ENCODE peak calls at places on chromosomes 3 and 15, in eight cellular contexts. One of them, this sample, is unnamed.

GRCh38 chr15:79474252-79474651 is 42.1 kb downstream of the MINAR1 start:
- DNase-seq in GM12878: no peak
- DNase-seq in GM23338: no peak
- DNase-seq in HCT116: no peak
- DNase-seq in K562: no peak
- DNase-seq in endothelial cell of umbilical vein: no peak
- DNase-seq in HepG2: no peak
- DNase-seq in H1: no peak
- DNase-seq in this sample: no peak

GRCh38 chr3:124168271-124168670 is 176.3 kb upstream of the ROPN1 start:
- DNase-seq in GM12878: no peak
- DNase-seq in GM23338: no peak
- DNase-seq in HCT116: no peak
- DNase-seq in K562: no peak
- DNase-seq in endothelial cell of umbilical vein: peak
- DNase-seq in HepG2: no peak
- DNase-seq in H1: no peak
- DNase-seq in this sample: no peak

GRCh38 chr3:3605181-3605580 is 194.1 kb upstream of the LRRN1 start:
- DNase-seq in GM12878: no peak
- DNase-seq in GM23338: no peak
- DNase-seq in HCT116: no peak
- DNase-seq in K562: no peak
- DNase-seq in endothelial cell of umbilical vein: no peak
- DNase-seq in HepG2: no peak
- DNase-seq in H1: no peak
- DNase-seq in this sample: no peak

GRCh38 chr3:60000311-60001105 is 950.7 kb upstream of the CFAP20DC start:
- DNase-seq in GM12878: no peak
- DNase-seq in GM23338: no peak
- DNase-seq in HCT116: no peak
- DNase-seq in K562: no peak
- DNase-seq in endothelial cell of umbilical vein: no peak
- DNase-seq in HepG2: no peak
- DNase-seq in H1: no peak
- DNase-seq in this sample: no peak

GRCh38 chr3:100042577-100042981 is 71.7 kb downstream of the FILIP1L start:
- DNase-seq in GM12878: no peak
- DNase-seq in GM23338: no peak
- DNase-seq in HCT116: no peak
- DNase-seq in K562: no peak
- DNase-seq in endothelial cell of umbilical vein: no peak
- DNase-seq in HepG2: no peak
- DNase-seq in H1: no peak
- DNase-seq in this sample: no peak

GRCh38 chr3:45180051-45180450 is 33.9 kb upstream of the CDCP1 start:
- DNase-seq in GM12878: no peak
- DNase-seq in GM23338: no peak
- DNase-seq in HCT116: no peak
- DNase-seq in K562: no peak
- DNase-seq in endothelial cell of umbilical vein: no peak
- DNase-seq in HepG2: no peak
- DNase-seq in H1: no peak
- DNase-seq in this sample: no peak

GRCh38 chr3:4837405-4837804 is 141.8 kb upstream of the BHLHE40 start:
- DNase-seq in GM12878: no peak
- DNase-seq in GM23338: no peak
- DNase-seq in HCT116: no peak
- DNase-seq in K562: no peak
- DNase-seq in endothelial cell of umbilical vein: no peak
- DNase-seq in HepG2: no peak
- DNase-seq in H1: no peak
- DNase-seq in this sample: no peak

GRCh38 chr3:14267976-14268375 is 89.4 kb downstream of the LSM3 start:
- DNase-seq in GM12878: no peak
- DNase-seq in GM23338: no peak
- DNase-seq in HCT116: no peak
- DNase-seq in K562: no peak
- DNase-seq in endothelial cell of umbilical vein: no peak
- DNase-seq in HepG2: no peak
- DNase-seq in H1: no peak
- DNase-seq in this sample: no peak

GRCh38 chr3:15974647-15975046 is 176.9 kb upstream of the ANKRD28 start:
- DNase-seq in GM12878: no peak
- DNase-seq in GM23338: peak
- DNase-seq in HCT116: no peak
- DNase-seq in K562: peak
- DNase-seq in endothelial cell of umbilical vein: no peak
- DNase-seq in HepG2: no peak
- DNase-seq in H1: peak
- DNase-seq in this sample: no peak

GRCh38 chr15:66774001-66774814 is 72.2 kb downstream of the SMAD6 start:
- DNase-seq in GM12878: no peak
- DNase-seq in GM23338: peak
- DNase-seq in HCT116: peak
- DNase-seq in K562: peak
- DNase-seq in endothelial cell of umbilical vein: peak
- DNase-seq in HepG2: peak
- DNase-seq in H1: peak
- DNase-seq in this sample: no peak

GRCh38 chr3:183185696-183186095 is 23.2 kb upstream of the LAMP3 start:
- DNase-seq in GM12878: peak
- DNase-seq in GM23338: no peak
- DNase-seq in HCT116: no peak
- DNase-seq in K562: no peak
- DNase-seq in endothelial cell of umbilical vein: peak
- DNase-seq in HepG2: no peak
- DNase-seq in H1: no peak
- DNase-seq in this sample: no peak

GRCh38 chr3:112035241-112035640 is 705 bp downstream of the TMPRSS7 start:
- DNase-seq in GM12878: no peak
- DNase-seq in GM23338: no peak
- DNase-seq in HCT116: no peak
- DNase-seq in K562: no peak
- DNase-seq in endothelial cell of umbilical vein: no peak
- DNase-seq in HepG2: no peak
- DNase-seq in H1: no peak
- DNase-seq in this sample: no peak

GRCh38 chr15:98437752-98438151 is 210.6 kb upstream of the IGF1R start:
- DNase-seq in GM12878: no peak
- DNase-seq in GM23338: no peak
- DNase-seq in HCT116: no peak
- DNase-seq in K562: no peak
- DNase-seq in endothelial cell of umbilical vein: no peak
- DNase-seq in HepG2: no peak
- DNase-seq in H1: no peak
- DNase-seq in this sample: no peak

GRCh38 chr3:6449099-6449498 is 411.8 kb upstream of the GRM7 start:
- DNase-seq in GM12878: no peak
- DNase-seq in GM23338: no peak
- DNase-seq in HCT116: no peak
- DNase-seq in K562: no peak
- DNase-seq in endothelial cell of umbilical vein: peak
- DNase-seq in HepG2: no peak
- DNase-seq in H1: no peak
- DNase-seq in this sample: no peak

GRCh38 chr3:41581700-41582099 is 380.2 kb downstream of the ULK4 start:
- DNase-seq in GM12878: peak
- DNase-seq in GM23338: no peak
- DNase-seq in HCT116: no peak
- DNase-seq in K562: no peak
- DNase-seq in endothelial cell of umbilical vein: no peak
- DNase-seq in HepG2: no peak
- DNase-seq in H1: no peak
- DNase-seq in this sample: no peak

GRCh38 chr3:130463221-130463620 is 53.8 kb upstream of the COL6A6 start:
- DNase-seq in GM12878: no peak
- DNase-seq in GM23338: no peak
- DNase-seq in HCT116: no peak
- DNase-seq in K562: no peak
- DNase-seq in endothelial cell of umbilical vein: no peak
- DNase-seq in HepG2: no peak
- DNase-seq in H1: no peak
- DNase-seq in this sample: no peak

GRCh38 chr3:134874737-134875413 is 79.8 kb downstream of the EPHB1 start:
- DNase-seq in GM12878: no peak
- DNase-seq in GM23338: no peak
- DNase-seq in HCT116: no peak
- DNase-seq in K562: no peak
- DNase-seq in endothelial cell of umbilical vein: no peak
- DNase-seq in HepG2: peak
- DNase-seq in H1: no peak
- DNase-seq in this sample: no peak

GRCh38 chr15:70569139-70569717 is 194.1 kb downstream of the UACA start:
- DNase-seq in GM12878: no peak
- DNase-seq in GM23338: peak
- DNase-seq in HCT116: peak
- DNase-seq in K562: peak
- DNase-seq in endothelial cell of umbilical vein: peak
- DNase-seq in HepG2: peak
- DNase-seq in H1: no peak
- DNase-seq in this sample: peak

GRCh38 chr15:89414571-89414970 is 79.9 kb upstream of the POLG start:
- DNase-seq in GM12878: no peak
- DNase-seq in GM23338: no peak
- DNase-seq in HCT116: no peak
- DNase-seq in K562: no peak
- DNase-seq in endothelial cell of umbilical vein: no peak
- DNase-seq in HepG2: no peak
- DNase-seq in H1: no peak
- DNase-seq in this sample: no peak
- TF ChIP-seq EZH2 in GM12878: no peak
- TF ChIP-seq EZH2 in GM23338: no peak
- TF ChIP-seq EZH2 in HCT116: no peak
- TF ChIP-seq EZH2 in K562: no peak
- TF ChIP-seq EZH2 in endothelial cell of umbilical vein: no peak
- TF ChIP-seq EZH2 in HepG2: no peak
- TF ChIP-seq EZH2 in H1: no peak
- TF ChIP-seq EZH2 in this sample: no peak

GRCh38 chr15:28885630-28886430 is at the start of gene APBA2:
- DNase-seq in GM12878: no peak
- DNase-seq in GM23338: peak
- DNase-seq in HCT116: no peak
- DNase-seq in K562: peak
- DNase-seq in endothelial cell of umbilical vein: no peak
- DNase-seq in HepG2: no peak
- DNase-seq in H1: peak
- DNase-seq in this sample: no peak
- H3K4me3 ChIP-seq in GM12878: no peak
- H3K4me3 ChIP-seq in GM23338: peak
- H3K4me3 ChIP-seq in HCT116: no peak
- H3K4me3 ChIP-seq in K562: peak
- H3K4me3 ChIP-seq in endothelial cell of umbilical vein: peak
- H3K4me3 ChIP-seq in HepG2: peak
- H3K4me3 ChIP-seq in H1: peak
- H3K4me3 ChIP-seq in this sample: no peak

DNA sequence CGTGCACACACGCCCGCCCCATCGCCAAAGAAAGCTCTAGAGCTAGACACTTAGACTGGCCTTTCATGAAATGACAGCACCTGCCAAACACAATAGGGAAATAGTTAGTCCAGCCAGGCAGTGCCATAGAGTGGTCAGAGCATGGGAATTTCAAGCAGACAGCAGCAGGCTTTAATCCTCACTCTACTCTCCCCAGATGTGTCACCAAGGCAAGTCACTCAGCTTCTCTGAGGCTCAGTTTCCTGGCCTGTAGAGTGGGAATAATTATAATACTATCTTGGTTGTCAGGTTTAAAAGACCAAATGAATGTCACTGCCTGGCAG is 59.3 kb downstream of the LIPC start:
- DNase-seq in GM12878: no peak
- DNase-seq in GM23338: no peak
- DNase-seq in HCT116: no peak
- DNase-seq in K562: no peak
- DNase-seq in endothelial cell of umbilical vein: no peak
- DNase-seq in HepG2: no peak
- DNase-seq in H1: no peak
- DNase-seq in this sample: no peak
- TF ChIP-seq POLR2AphosphoS5 in GM12878: no peak
- TF ChIP-seq POLR2AphosphoS5 in GM23338: no peak
- TF ChIP-seq POLR2AphosphoS5 in HCT116: no peak
- TF ChIP-seq POLR2AphosphoS5 in K562: no peak
- TF ChIP-seq POLR2AphosphoS5 in endothelial cell of umbilical vein: no peak
- TF ChIP-seq POLR2AphosphoS5 in HepG2: no peak
- TF ChIP-seq POLR2AphosphoS5 in H1: no peak
- TF ChIP-seq POLR2AphosphoS5 in this sample: no peak

GRCh38 chr15:89402406-89402805 is 67.8 kb upstream of the POLG start:
- DNase-seq in GM12878: no peak
- DNase-seq in GM23338: no peak
- DNase-seq in HCT116: no peak
- DNase-seq in K562: no peak
- DNase-seq in endothelial cell of umbilical vein: no peak
- DNase-seq in HepG2: no peak
- DNase-seq in H1: no peak
- DNase-seq in this sample: no peak
- TF ChIP-seq EZH2 in GM12878: no peak
- TF ChIP-seq EZH2 in GM23338: peak
- TF ChIP-seq EZH2 in HCT116: no peak
- TF ChIP-seq EZH2 in K562: no peak
- TF ChIP-seq EZH2 in endothelial cell of umbilical vein: no peak
- TF ChIP-seq EZH2 in HepG2: no peak
- TF ChIP-seq EZH2 in H1: peak
- TF ChIP-seq EZH2 in this sample: no peak

GRCh38 chr3:177358968-177359600 is 161.8 kb upstream of the TBL1XR1 start:
- DNase-seq in GM12878: no peak
- DNase-seq in GM23338: peak
- DNase-seq in HCT116: peak
- DNase-seq in K562: peak
- DNase-seq in endothelial cell of umbilical vein: peak
- DNase-seq in HepG2: no peak
- DNase-seq in H1: peak
- DNase-seq in this sample: no peak
- H3K4me3 ChIP-seq in GM12878: peak
- H3K4me3 ChIP-seq in GM23338: peak
- H3K4me3 ChIP-seq in HCT116: peak
- H3K4me3 ChIP-seq in K562: peak
- H3K4me3 ChIP-seq in endothelial cell of umbilical vein: no peak
- H3K4me3 ChIP-seq in HepG2: peak
- H3K4me3 ChIP-seq in H1: peak
- H3K4me3 ChIP-seq in this sample: peak